ENCODE peak calls at places on chromosomes 13 and 19, in four cellular contexts. One of them, this sample, is unnamed.

GRCh38 chr13:77386880-77387606 is 60.1 kb upstream of the MYCBP2 start:
- DNase-seq in neural crest cell: no peak
- DNase-seq in cardiac fibroblast: peak; percentile 86
- DNase-seq in mucosa of descending colon: no peak
- DNase-seq in this sample: no peak

GRCh38 chr13:42102961-42103688 is 54.7 kb downstream of the DGKH start:
- DNase-seq in neural crest cell: no peak
- DNase-seq in mucosa of descending colon: no peak
- DNase-seq in cardiac fibroblast: peak; percentile 36
- DNase-seq in this sample: no peak

GRCh38 chr19:45444318-45445041 is 20.8 kb upstream of the ERCC1 start:
- DNase-seq in mucosa of descending colon: peak; percentile 97
- DNase-seq in neural crest cell: peak; percentile 81
- DNase-seq in cardiac fibroblast: peak; percentile 88
- DNase-seq in this sample: peak; percentile 97

GRCh38 chr19:10113964-10114650 is 2.6 kb downstream of the P2RY11 start:
- DNase-seq in cardiac fibroblast: no peak
- DNase-seq in mucosa of descending colon: no peak
- DNase-seq in neural crest cell: no peak
- DNase-seq in this sample: no peak

GRCh38 chr13:112072531-112073244 is 5.7 kb downstream of the SOX1 start:
- DNase-seq in cardiac fibroblast: no peak
- DNase-seq in neural crest cell: peak; percentile 79
- DNase-seq in mucosa of descending colon: no peak
- DNase-seq in this sample: no peak

GRCh38 chr13:48403151-48403631 is 9.7 kb downstream of the LPAR6 start:
- DNase-seq in mucosa of descending colon: no peak
- DNase-seq in neural crest cell: no peak
- DNase-seq in cardiac fibroblast: peak; percentile 53
- DNase-seq in this sample: no peak

GRCh38 chr13:31978021-31978420 is 53.6 kb upstream of the FRY start:
- DNase-seq in mucosa of descending colon: no peak
- DNase-seq in neural crest cell: no peak
- DNase-seq in cardiac fibroblast: no peak
- DNase-seq in this sample: no peak

GRCh38 chr13:46743191-46743590 is 53.8 kb downstream of the ESD start:
- DNase-seq in mucosa of descending colon: no peak
- DNase-seq in neural crest cell: no peak
- DNase-seq in cardiac fibroblast: peak; percentile 49
- DNase-seq in this sample: no peak

GRCh38 chr19:18208098-18208951 is 4.5 kb upstream of the RAB3A start:
- DNase-seq in cardiac fibroblast: peak; percentile 89
- DNase-seq in mucosa of descending colon: peak; percentile 71
- DNase-seq in neural crest cell: no peak
- DNase-seq in this sample: no peak

GRCh38 chr13:95176611-95177259 is 124.5 kb downstream of the ABCC4 start:
- DNase-seq in neural crest cell: no peak
- DNase-seq in mucosa of descending colon: no peak
- DNase-seq in cardiac fibroblast: no peak
- DNase-seq in this sample: no peak

GRCh38 chr19:4197625-4198466 is 15.4 kb downstream of the ANKRD24 start:
- DNase-seq in mucosa of descending colon: no peak
- DNase-seq in cardiac fibroblast: no peak
- DNase-seq in neural crest cell: no peak
- DNase-seq in this sample: no peak

GRCh38 chr13:30465541-30466357 is at the start of gene HMGB1:
- DNase-seq in cardiac fibroblast: peak; percentile 99
- DNase-seq in mucosa of descending colon: peak; percentile 97
- DNase-seq in neural crest cell: peak; percentile 92
- DNase-seq in this sample: peak; percentile 99
- TF ChIP-seq CTCF in cardiac fibroblast: no peak
- TF ChIP-seq CTCF in mucosa of descending colon: no peak
- TF ChIP-seq CTCF in neural crest cell: no peak
- TF ChIP-seq CTCF in this sample: no peak

DNA sequence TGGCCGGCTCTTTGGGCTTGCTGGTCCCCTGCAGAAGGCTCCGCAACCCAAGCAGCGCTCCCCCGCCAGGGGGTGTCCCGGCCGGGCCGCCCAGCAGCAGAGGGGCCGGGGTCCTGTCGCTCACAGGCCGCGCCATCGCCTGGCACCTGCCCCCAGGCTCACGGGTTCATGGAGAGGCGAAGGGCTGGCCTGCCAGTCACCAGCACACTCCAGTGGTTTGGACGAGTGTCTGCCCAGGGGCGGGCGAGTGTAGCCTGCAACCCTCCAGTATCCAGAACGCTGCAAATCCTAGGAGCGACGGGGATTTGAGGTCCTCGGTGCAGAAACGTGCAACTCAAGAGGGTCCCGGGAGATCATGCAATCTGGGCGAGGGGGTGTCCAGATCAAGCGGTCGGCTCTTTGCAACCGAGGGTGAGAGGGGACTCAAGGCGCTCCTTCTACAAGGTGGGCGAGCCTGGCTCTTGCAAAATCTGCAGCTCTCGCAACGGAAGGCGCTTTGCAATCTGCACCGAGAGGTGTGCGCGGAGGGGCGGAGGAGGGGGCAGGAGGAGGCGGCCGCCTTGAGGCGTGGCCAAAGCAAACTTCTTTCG is at the start of gene DBP:
- DNase-seq in mucosa of descending colon: peak; percentile 79
- DNase-seq in neural crest cell: no peak
- DNase-seq in cardiac fibroblast: no peak
- DNase-seq in this sample: no peak
- TF ChIP-seq CTCF in mucosa of descending colon: no peak
- TF ChIP-seq CTCF in neural crest cell: no peak
- TF ChIP-seq CTCF in cardiac fibroblast: peak; percentile 6
- TF ChIP-seq CTCF in this sample: peak; percentile 27

GRCh38 chr19:13151605-13152355 is 1.6 kb downstream of the IER2 start:
- DNase-seq in mucosa of descending colon: peak; percentile 98
- DNase-seq in neural crest cell: peak; percentile 87
- DNase-seq in cardiac fibroblast: peak; percentile 98
- DNase-seq in this sample: peak; percentile 99
- TF ChIP-seq CTCF in mucosa of descending colon: no peak
- TF ChIP-seq CTCF in neural crest cell: peak; percentile 36
- TF ChIP-seq CTCF in cardiac fibroblast: no peak
- TF ChIP-seq CTCF in this sample: peak; percentile 23

GRCh38 chr13:39600766-39601165 is 2.2 kb downstream of the LHFPL6 start:
- DNase-seq in cardiac fibroblast: peak; percentile 68
- DNase-seq in mucosa of descending colon: no peak
- DNase-seq in neural crest cell: peak; percentile 23
- DNase-seq in this sample: no peak
- TF ChIP-seq CTCF in cardiac fibroblast: peak; percentile 69
- TF ChIP-seq CTCF in mucosa of descending colon: no peak
- TF ChIP-seq CTCF in neural crest cell: peak; percentile 26
- TF ChIP-seq CTCF in this sample: peak; percentile 46

DNA sequence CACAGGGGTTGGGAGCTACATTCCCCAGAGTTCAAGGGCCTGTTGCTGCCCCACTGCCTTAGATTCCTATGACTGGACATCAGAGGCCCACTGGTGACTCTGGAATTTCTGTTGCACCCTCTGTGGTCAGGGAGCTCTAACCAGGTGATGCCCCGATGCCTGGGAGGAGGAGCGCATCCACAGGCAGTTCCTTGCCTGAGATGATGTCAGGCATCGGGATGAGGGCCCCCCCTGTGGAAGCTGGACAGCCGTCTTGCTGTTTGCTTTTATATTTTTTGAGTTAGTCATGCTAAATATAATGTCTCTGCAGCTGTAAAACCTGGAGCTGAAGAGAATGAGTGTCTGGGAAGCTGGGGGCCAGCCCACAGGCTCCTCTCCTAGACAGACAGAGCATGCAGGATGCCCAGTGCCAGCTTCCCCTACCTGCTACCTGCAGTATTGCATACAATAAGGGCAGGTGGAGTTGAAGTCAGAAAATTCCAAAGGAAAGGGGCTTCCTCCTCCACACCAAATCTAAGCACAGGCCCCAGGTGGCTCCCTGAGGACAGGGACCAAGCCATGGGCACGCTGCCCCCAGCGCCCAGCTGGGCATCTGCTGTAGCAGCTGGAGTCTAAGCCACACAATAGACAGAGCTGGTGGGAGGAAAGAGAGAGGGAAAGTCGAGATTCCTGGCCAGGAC is 16.2 kb downstream of the COL4A2 start:
- DNase-seq in mucosa of descending colon: no peak
- DNase-seq in neural crest cell: no peak
- DNase-seq in cardiac fibroblast: peak; percentile 83
- DNase-seq in this sample: no peak
- TF ChIP-seq CTCF in mucosa of descending colon: no peak
- TF ChIP-seq CTCF in neural crest cell: no peak
- TF ChIP-seq CTCF in cardiac fibroblast: peak; percentile 9
- TF ChIP-seq CTCF in this sample: peak; percentile 30

GRCh38 chr13:50171585-50172282 is 156.5 kb downstream of the KCNRG start:
- DNase-seq in mucosa of descending colon: no peak
- DNase-seq in neural crest cell: no peak
- DNase-seq in cardiac fibroblast: no peak
- DNase-seq in this sample: no peak

GRCh38 chr13:50167967-50168366 is 152.7 kb downstream of the KCNRG start:
- DNase-seq in neural crest cell: no peak
- DNase-seq in mucosa of descending colon: no peak
- DNase-seq in cardiac fibroblast: no peak
- DNase-seq in this sample: no peak

GRCh38 chr13:50167224-50167947 is 152.1 kb downstream of the KCNRG start:
- DNase-seq in neural crest cell: no peak
- DNase-seq in mucosa of descending colon: no peak
- DNase-seq in cardiac fibroblast: no peak
- DNase-seq in this sample: no peak

GRCh38 chr13:50168803-50169202 is 153.6 kb downstream of the KCNRG start:
- DNase-seq in neural crest cell: no peak
- DNase-seq in cardiac fibroblast: no peak
- DNase-seq in mucosa of descending colon: no peak
- DNase-seq in this sample: no peak

DNA sequence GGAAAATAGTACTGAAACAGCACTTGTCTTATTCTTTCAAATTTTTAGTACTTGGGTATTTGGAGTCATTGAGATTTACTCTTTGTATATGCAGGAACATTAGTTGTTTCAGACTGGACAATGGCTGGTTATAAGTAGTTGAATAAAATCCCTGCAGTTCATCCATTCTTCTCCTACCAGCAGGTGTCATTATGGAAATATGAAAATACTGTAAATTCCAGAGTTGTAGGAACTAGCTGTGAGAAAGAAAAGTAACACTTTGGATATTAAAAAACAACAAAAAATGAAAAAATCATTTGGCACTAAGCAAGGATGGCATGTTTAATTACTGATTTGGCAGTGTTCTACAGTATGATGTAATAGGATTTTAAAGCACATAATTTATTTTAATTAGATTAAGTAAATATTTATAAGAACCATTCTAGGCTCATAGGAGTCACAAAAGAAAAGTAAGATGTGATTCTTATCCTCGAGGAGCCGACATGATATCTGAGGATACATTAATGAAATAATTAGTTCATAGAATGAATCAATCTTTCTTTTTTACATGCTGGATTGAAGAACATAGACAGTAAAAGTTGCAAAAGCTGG is 155.3 kb downstream of the KCNRG start:
- DNase-seq in neural crest cell: no peak
- DNase-seq in cardiac fibroblast: peak; percentile 61
- DNase-seq in mucosa of descending colon: no peak
- DNase-seq in this sample: no peak
- TF ChIP-seq CTCF in neural crest cell: no peak
- TF ChIP-seq CTCF in cardiac fibroblast: peak; percentile 44
- TF ChIP-seq CTCF in mucosa of descending colon: no peak
- TF ChIP-seq CTCF in this sample: peak; percentile 62

GRCh38 chr19:48779636-48780035 is 24.3 kb downstream of the FGF21 start:
- DNase-seq in cardiac fibroblast: no peak
- DNase-seq in neural crest cell: no peak
- DNase-seq in mucosa of descending colon: no peak
- DNase-seq in this sample: no peak

GRCh38 chr19:48780684-48781391 is 25.5 kb downstream of the FGF21 start:
- DNase-seq in cardiac fibroblast: peak; percentile 73
- DNase-seq in neural crest cell: no peak
- DNase-seq in mucosa of descending colon: no peak
- DNase-seq in this sample: no peak

DNA sequence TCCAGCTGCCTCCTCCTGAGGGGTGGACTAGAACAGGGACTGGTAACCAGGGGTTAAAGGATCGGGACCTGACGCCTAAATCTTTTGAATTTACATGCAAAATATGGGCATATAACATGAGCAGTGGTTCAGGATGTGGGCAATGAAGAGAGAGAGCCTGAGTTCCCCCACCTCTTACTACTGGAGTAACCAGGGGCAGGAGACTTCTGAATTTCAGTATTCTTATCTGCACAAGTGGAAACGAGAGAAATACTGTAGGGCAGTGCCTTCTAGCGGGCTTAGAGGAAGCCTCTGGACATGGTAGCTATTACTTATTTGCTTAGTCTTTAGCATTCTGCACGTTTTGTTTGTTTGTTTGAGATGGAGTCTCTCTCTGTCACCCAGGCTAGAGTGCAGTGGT is 26.3 kb downstream of the BCAT2 start:
- DNase-seq in neural crest cell: no peak
- DNase-seq in cardiac fibroblast: no peak
- DNase-seq in mucosa of descending colon: no peak
- DNase-seq in this sample: no peak
- TF ChIP-seq CTCF in neural crest cell: no peak
- TF ChIP-seq CTCF in cardiac fibroblast: no peak
- TF ChIP-seq CTCF in mucosa of descending colon: no peak
- TF ChIP-seq CTCF in this sample: no peak

GRCh38 chr13:35789335-35790166 is 313.1 kb upstream of the MAB21L1 start:
- DNase-seq in neural crest cell: no peak
- DNase-seq in cardiac fibroblast: peak; percentile 71
- DNase-seq in mucosa of descending colon: no peak
- DNase-seq in this sample: no peak
- TF ChIP-seq CTCF in neural crest cell: peak; percentile 70
- TF ChIP-seq CTCF in cardiac fibroblast: peak; percentile 50
- TF ChIP-seq CTCF in mucosa of descending colon: no peak
- TF ChIP-seq CTCF in this sample: peak; percentile 75

DNA sequence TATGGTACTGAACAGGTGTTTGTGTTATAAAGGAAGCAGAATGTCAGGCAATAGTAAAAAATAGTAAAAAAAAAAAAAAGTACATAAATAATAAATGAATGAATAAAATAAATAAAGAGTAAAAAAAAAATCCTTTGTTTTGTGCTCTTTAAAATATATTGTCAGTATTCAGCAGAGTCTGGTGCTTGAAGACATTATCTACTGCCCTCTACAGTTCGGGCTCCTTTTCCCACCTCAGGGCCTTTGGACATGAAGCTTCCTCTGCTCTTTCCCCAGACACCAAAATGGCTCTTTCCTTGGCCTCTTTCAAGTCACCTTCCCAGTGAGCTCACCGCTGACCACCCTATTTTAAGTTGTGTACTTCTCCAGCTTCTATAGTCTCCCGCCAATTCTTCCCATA is 137.5 kb downstream of the TNFRSF19 start:
- DNase-seq in neural crest cell: no peak
- DNase-seq in cardiac fibroblast: peak; percentile 70
- DNase-seq in mucosa of descending colon: no peak
- DNase-seq in this sample: no peak
- TF ChIP-seq CTCF in neural crest cell: peak; percentile 26
- TF ChIP-seq CTCF in cardiac fibroblast: peak; percentile 52
- TF ChIP-seq CTCF in mucosa of descending colon: no peak
- TF ChIP-seq CTCF in this sample: peak; percentile 50

DNA sequence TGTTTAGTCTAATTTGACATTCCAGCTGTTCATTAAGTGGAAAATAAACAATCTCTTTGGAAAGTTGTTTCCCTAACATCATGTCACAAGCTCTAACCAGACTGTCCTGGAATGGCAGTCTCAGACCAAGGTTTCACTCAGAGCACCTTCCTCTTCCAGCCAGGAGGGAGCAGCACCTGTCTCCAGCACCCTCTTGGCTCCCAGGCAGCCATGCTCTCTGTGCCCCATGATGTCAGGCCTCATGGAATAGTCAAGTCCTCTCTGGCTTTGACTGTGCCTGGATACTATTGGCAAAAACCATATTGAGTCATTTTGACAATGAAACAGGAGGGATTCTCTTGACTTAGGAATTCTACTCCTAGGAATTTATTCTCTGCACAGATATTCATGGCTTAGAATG is 171.4 kb downstream of the OXGR1 start:
- DNase-seq in cardiac fibroblast: peak; percentile 54
- DNase-seq in neural crest cell: no peak
- DNase-seq in mucosa of descending colon: peak; percentile 54
- DNase-seq in this sample: no peak
- TF ChIP-seq CTCF in cardiac fibroblast: peak; percentile 47
- TF ChIP-seq CTCF in neural crest cell: peak; percentile 56
- TF ChIP-seq CTCF in mucosa of descending colon: no peak
- TF ChIP-seq CTCF in this sample: no peak